ENCODE peak calls at places on chromosome 15, in nine cellular contexts. R is psoas muscle, S is mammary epithelial cell, G is uterus, A is cardiac muscle cell, J is AG04450, P is stomach, B is caudate nucleus, W is pancreas. E is an unnamed sample.

GRCh38 chr15:57510647-57511046 is 81.1 kb upstream of the MYZAP start:
- DNase-seq in R (no peak), S (no peak), G (no peak), A (no peak), J (peak; percentile 85), P (peak; percentile 84), B (no peak), W (peak; percentile 79), E (no peak)

GRCh38 chr15:38154837-38155236 is 97.8 kb upstream of the SPRED1 start:
- DNase-seq in R (no peak), S (no peak), G (no peak), A (no peak), J (no peak), P (no peak), B (no peak), W (no peak), E (no peak)

GRCh38 chr15:42024303-42024702 is 3.5 kb upstream of the PLA2G4E start:
- DNase-seq in R (peak; percentile 44), S (no peak), G (no peak), A (no peak), J (no peak), P (no peak), B (no peak), W (peak; percentile 39), E (no peak)

GRCh38 chr15:31330111-31330785 is 3.6 kb downstream of the KLF13 start:
- DNase-seq in R (no peak), S (no peak), G (no peak), A (no peak), J (no peak), P (no peak), B (no peak), W (no peak), E (no peak)

GRCh38 chr15:49242820-49243219 is 72.8 kb downstream of the GALK2 start:
- DNase-seq in R (peak; percentile 24), S (no peak), G (no peak), A (peak; percentile 3), J (peak; percentile 71), P (no peak), B (no peak), W (no peak), E (no peak)

GRCh38 chr15:100824211-100824610 is 55.4 kb upstream of the ALDH1A3 start:
- DNase-seq in R (no peak), S (peak; percentile 19), G (no peak), A (no peak), J (no peak), P (no peak), B (no peak), W (no peak), E (no peak)

GRCh38 chr15:70140543-70141375 is 43.0 kb upstream of the TLE3 start:
- DNase-seq in R (no peak), S (peak; percentile 30), G (no peak), A (no peak), J (no peak), P (peak; percentile 39), B (no peak), W (no peak), E (no peak)

GRCh38 chr15:22884344-22884743 is 45.9 kb downstream of the NIPA2 start:
- DNase-seq in R (no peak), S (no peak), G (no peak), A (peak; percentile 9), J (no peak), P (no peak), B (no peak), W (no peak), E (no peak)

GRCh38 chr15:63870403-63871209 is 36.9 kb upstream of the HERC1 start:
- DNase-seq in R (peak; percentile 34), S (peak; percentile 73), G (no peak), A (peak; percentile 93), J (peak; percentile 54), P (peak; percentile 29), B (no peak), W (no peak), E (no peak)

GRCh38 chr15:75131269-75131643 is 70.4 kb upstream of the C15orf39 start:
- DNase-seq in R (no peak), S (no peak), G (no peak), A (no peak), J (no peak), P (no peak), B (no peak), W (no peak), E (no peak)

GRCh38 chr15:50109086-50109987 is 9.7 kb downstream of the ATP8B4 start:
- DNase-seq in R (no peak), S (peak; percentile 50), G (no peak), A (no peak), J (no peak), P (no peak), B (no peak), W (no peak), E (no peak)

DNA sequence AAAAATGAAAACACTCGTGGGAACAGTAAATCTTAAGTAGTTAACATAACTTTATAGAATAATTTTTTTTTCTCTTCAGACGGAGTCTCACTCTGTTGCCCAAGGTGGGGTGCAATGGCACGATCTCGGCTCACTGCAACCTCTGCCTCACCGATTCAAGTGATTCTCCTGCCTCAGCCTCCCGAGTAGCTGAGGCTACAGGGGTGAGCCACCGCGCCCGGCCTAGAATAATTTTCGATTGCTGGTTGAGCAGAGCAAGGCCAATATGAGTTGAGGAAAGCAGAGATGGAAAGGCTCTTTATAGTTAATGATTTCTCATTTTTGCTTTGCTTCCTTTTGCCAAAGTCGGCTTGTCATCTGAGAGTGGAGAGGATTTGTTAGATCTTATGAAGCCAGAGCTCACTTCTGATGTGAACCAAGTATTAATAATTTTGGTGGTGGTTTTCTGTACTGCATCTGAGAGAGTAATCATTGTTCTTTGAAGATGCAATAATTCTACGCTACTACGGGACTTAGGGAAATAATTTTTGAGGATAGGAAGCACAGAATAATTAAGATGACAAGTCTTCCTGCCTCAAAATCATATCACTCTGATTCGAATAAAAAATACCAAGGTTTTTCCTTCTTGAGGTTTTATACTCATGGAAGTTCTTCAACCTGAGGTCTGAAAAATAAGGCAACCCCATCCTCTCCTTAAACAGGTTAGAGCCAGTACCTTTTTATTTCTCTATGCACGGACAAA is 1.5 kb upstream of the GOLM2 start:
- DNase-seq in R (no peak), S (peak; percentile 9), G (no peak), A (no peak), J (no peak), P (no peak), B (no peak), W (no peak), E (no peak)
- H3K27ac ChIP-seq in R (peak overlapping the region; percentile 77), S (peak overlapping the region; percentile 97), G (peak overlapping the region; percentile 87), A (peak overlapping the region; percentile 97), J (no peak overlapping the region), P (peak overlapping the region; percentile 89), B (peak overlapping the region; percentile 95), W (no peak overlapping the region), E (peak overlapping the region; percentile 94)

GRCh38 chr15:34820110-34820509 is 24.8 kb upstream of the ACTC1 start:
- DNase-seq in R (no peak), S (no peak), G (no peak), A (no peak), J (no peak), P (no peak), B (no peak), W (no peak), E (no peak)

GRCh38 chr15:34815836-34816235 is 20.5 kb upstream of the ACTC1 start:
- DNase-seq in R (no peak), S (no peak), G (no peak), A (no peak), J (no peak), P (no peak), B (no peak), W (no peak), E (no peak)

GRCh38 chr15:34821907-34822306 is 26.6 kb upstream of the ACTC1 start:
- DNase-seq in R (no peak), S (no peak), G (no peak), A (no peak), J (no peak), P (no peak), B (no peak), W (no peak), E (no peak)

GRCh38 chr15:34813446-34814190 is 18.3 kb upstream of the ACTC1 start:
- DNase-seq in R (no peak), S (no peak), G (no peak), A (peak; percentile 14), J (no peak), P (no peak), B (no peak), W (no peak), E (no peak)

GRCh38 chr15:34818531-34818930 is 23.2 kb upstream of the ACTC1 start:
- DNase-seq in R (no peak), S (no peak), G (no peak), A (no peak), J (no peak), P (no peak), B (no peak), W (no peak), E (no peak)
- H3K27ac ChIP-seq in R (no peak overlapping the region), S (no peak overlapping the region), G (no peak overlapping the region), A (no peak overlapping the region), J (no peak overlapping the region), P (no peak overlapping the region), B (no peak overlapping the region), W (no peak overlapping the region), E (no peak overlapping the region)

DNA sequence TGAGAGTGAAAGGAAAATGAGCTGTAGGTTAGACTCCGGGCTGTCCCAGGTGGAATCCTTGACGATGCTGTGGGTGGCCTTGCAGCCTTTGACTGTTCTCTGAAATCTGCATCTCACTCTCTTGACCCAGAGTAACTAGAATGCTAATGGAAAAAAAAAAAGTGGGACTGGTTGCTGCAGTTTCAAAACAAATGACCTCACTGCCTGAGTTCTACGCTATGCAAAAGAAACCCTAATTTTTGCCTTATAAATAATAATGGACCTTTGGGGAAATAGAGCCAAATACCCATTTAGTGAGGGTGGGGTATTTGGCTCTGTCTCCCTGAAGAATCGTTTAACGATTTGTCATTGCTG is 309.7 kb upstream of the C2CD4B start:
- DNase-seq in R (no peak), S (no peak), G (no peak), A (no peak), J (no peak), P (no peak), B (no peak), W (no peak), E (no peak)
- H3K27ac ChIP-seq in R (peak overlapping the region; percentile 82), S (no peak overlapping the region), G (peak overlapping the region; percentile 73), A (no peak overlapping the region), J (no peak overlapping the region), P (no peak overlapping the region), B (no peak overlapping the region), W (no peak overlapping the region), E (no peak overlapping the region)

GRCh38 chr15:67180514-67181191 is 73.8 kb downstream of the AAGAB start:
- DNase-seq in R (no peak), S (no peak), G (peak; percentile 14), A (no peak), J (no peak), P (no peak), B (no peak), W (no peak), E (no peak)

GRCh38 chr15:67180035-67180434 is 74.4 kb downstream of the AAGAB start:
- DNase-seq in R (no peak), S (no peak), G (peak; percentile 20), A (no peak), J (no peak), P (no peak), B (no peak), W (no peak), E (no peak)

GRCh38 chr15:67178569-67179210 is 75.8 kb downstream of the AAGAB start:
- DNase-seq in R (no peak), S (peak; percentile 84), G (peak; percentile 33), A (peak; percentile 81), J (peak; percentile 97), P (no peak), B (no peak), W (peak; percentile 38), E (no peak)

GRCh38 chr15:67181221-67181639 is 73.2 kb downstream of the AAGAB start:
- DNase-seq in R (no peak), S (no peak), G (peak; percentile 12), A (no peak), J (no peak), P (no peak), B (no peak), W (no peak), E (no peak)

GRCh38 chr15:67179411-67179995 is 75.0 kb downstream of the AAGAB start:
- DNase-seq in R (no peak), S (no peak), G (peak; percentile 11), A (no peak), J (no peak), P (no peak), B (no peak), W (no peak), E (no peak)
- H3K27ac ChIP-seq in R (peak overlapping the region; percentile 90), S (no peak overlapping the region), G (peak overlapping the region; percentile 67), A (peak overlapping the region; percentile 93), J (peak overlapping the region; percentile 98), P (no peak overlapping the region), B (no peak overlapping the region), W (no peak overlapping the region), E (no peak overlapping the region)

E was measured in substantia nigra.